ENCODE peak calls at places on chromosomes 1 and 21, in eight cellular contexts. L, O, P, I, H, X, B and F are unnamed samples.
A peak's percentile ranks its signal among the peaks of the same experiment; 100 is the strongest.

GRCh38 chr1:101476541-101476940 is 239.7 kb downstream of the S1PR1 start:
- DNase-seq in X (no peak), H (no peak), L (no peak), P (no peak), O (no peak), B (no peak), I (no peak), F (no peak)

GRCh38 chr1:57857809-57858208 is 433.9 kb upstream of the DAB1 start:
- DNase-seq in P (no peak), O (no peak), X (no peak), I (no peak), B (peak; percentile 46), H (no peak), L (no peak), F (no peak)

GRCh38 chr1:16138772-16139221 is 17.1 kb downstream of the EPHA2 start:
- DNase-seq in X (no peak), I (no peak), L (no peak), O (no peak), H (no peak), P (no peak), B (peak; percentile 52), F (no peak)

GRCh38 chr1:14968251-14968812 is 185.2 kb upstream of the TMEM51 start:
- DNase-seq in H (peak; percentile 70), O (no peak), B (peak; percentile 44), I (no peak), P (no peak), L (no peak), X (no peak), F (peak; percentile 15)

GRCh38 chr1:87404306-87404705 is 75.6 kb downstream of the LMO4 start:
- DNase-seq in P (no peak), I (no peak), O (no peak), H (no peak), L (no peak), X (no peak), B (no peak), F (no peak)

GRCh38 chr21:15793547-15794235 is 63.9 kb downstream of the USP25 start:
- DNase-seq in B (peak; percentile 53), H (no peak), O (no peak), P (no peak), X (no peak), I (no peak), L (no peak), F (no peak)

GRCh38 chr1:162372159-162373071 is 4.2 kb downstream of the SPATA46 start:
- DNase-seq in O (no peak), H (no peak), I (no peak), P (no peak), X (no peak), L (no peak), B (no peak), F (no peak)

GRCh38 chr1:54766726-54767125 is 2.4 kb upstream of the PARS2 start:
- DNase-seq in X (no peak), B (no peak), H (no peak), P (no peak), L (no peak), O (no peak), I (no peak), F (no peak)

GRCh38 chr1:168609133-168609715 is 32.8 kb downstream of the XCL1 start:
- DNase-seq in P (no peak), H (no peak), O (no peak), X (no peak), I (no peak), B (peak; percentile 47), L (peak; percentile 15), F (no peak)

GRCh38 chr1:30664103-30664755 is 59.2 kb downstream of the MATN1 start:
- DNase-seq in B (no peak), X (no peak), H (no peak), O (no peak), P (no peak), L (no peak), I (no peak), F (no peak)

GRCh38 chr1:110986407-110986891 is 22.7 kb upstream of the LRIF1 start:
- DNase-seq in B (no peak), L (no peak), X (no peak), P (no peak), O (no peak), H (no peak), I (no peak), F (no peak)